ENCODE peak calls at places on chromosomes 2 and 18, in four cellular contexts. G is RKO, I is astrocyte of the hippocampus, M is HT1080. V is an unnamed sample.

GRCh38 chr2:46269545-46270273 is 27.5 kb upstream of the EPAS1 start:
- DNase-seq in M (peak), G (no peak), I (peak), V (peak)

GRCh38 chr2:231926180-231926741 is at the start of gene NPPC:
- DNase-seq in G (no peak), M (peak), I (peak), V (peak)

GRCh38 chr18:31274915-31275314 is 43.0 kb upstream of the DSG1 start:
- DNase-seq in I (peak), M (no peak), G (no peak), V (no peak)

GRCh38 chr2:168948621-168949212 is 47.6 kb downstream of the G6PC2 start:
- DNase-seq in I (peak), G (peak), M (peak), V (peak)

GRCh38 chr2:30380824-30381223 is 66.2 kb upstream of the LCLAT1 start:
- DNase-seq in I (no peak), M (peak), G (no peak), V (no peak)

GRCh38 chr18:48866856-48867255 is 83.9 kb downstream of the SMAD7 start:
- DNase-seq in G (no peak), M (no peak), I (no peak), V (no peak)

GRCh38 chr18:78561757-78562445 is 417.7 kb upstream of the SALL3 start:
- DNase-seq in I (peak), G (no peak), M (no peak), V (peak)

GRCh38 chr2:191831410-191831994 is 15.4 kb downstream of the CAVIN2 start:
- DNase-seq in I (no peak), G (no peak), M (no peak), V (no peak)

V was measured in M059J.